ENCODE peak calls at places on chromosomes 2 and 18, in seven cellular contexts. One of them, this sample, is unnamed.

GRCh38 chr2:52571380-52572347 is 1195.9 kb upstream of the CHAC2 start:
- DNase-seq in mesenchymal stem cell: no peak
- DNase-seq in trophoblast cell: no peak
- DNase-seq in IMR-90: no peak
- DNase-seq in H9: no peak
- DNase-seq in neuronal stem cell: no peak
- DNase-seq in mesendoderm: no peak
- DNase-seq in this sample: no peak

GRCh38 chr2:143686585-143687164 is 557.5 kb downstream of the ARHGAP15 start:
- DNase-seq in mesendoderm: peak; percentile 67
- DNase-seq in mesenchymal stem cell: peak; percentile 28
- DNase-seq in H9: no peak
- DNase-seq in IMR-90: peak; percentile 43
- DNase-seq in trophoblast cell: peak; percentile 57
- DNase-seq in neuronal stem cell: peak; percentile 17
- DNase-seq in this sample: no peak

GRCh38 chr2:25372405-25373268 is 30.9 kb upstream of the DNMT3A start:
- DNase-seq in trophoblast cell: no peak
- DNase-seq in neuronal stem cell: no peak
- DNase-seq in mesenchymal stem cell: no peak
- DNase-seq in mesendoderm: no peak
- DNase-seq in IMR-90: no peak
- DNase-seq in H9: peak; percentile 28
- DNase-seq in this sample: no peak

GRCh38 chr18:77086656-77087390 is 45.8 kb downstream of the MBP start:
- DNase-seq in neuronal stem cell: no peak
- DNase-seq in IMR-90: no peak
- DNase-seq in mesenchymal stem cell: peak; percentile 46
- DNase-seq in H9: no peak
- DNase-seq in mesendoderm: no peak
- DNase-seq in trophoblast cell: no peak
- DNase-seq in this sample: no peak

GRCh38 chr2:74831693-74832530 is 2.0 kb upstream of the HK2 start:
- DNase-seq in trophoblast cell: peak; percentile 79
- DNase-seq in H9: no peak
- DNase-seq in mesenchymal stem cell: peak; percentile 65
- DNase-seq in IMR-90: peak; percentile 62
- DNase-seq in mesendoderm: peak; percentile 19
- DNase-seq in neuronal stem cell: no peak
- DNase-seq in this sample: no peak

GRCh38 chr2:241640165-241640795 is 2.8 kb downstream of the ATG4B start:
- DNase-seq in H9: no peak
- DNase-seq in neuronal stem cell: no peak
- DNase-seq in mesenchymal stem cell: no peak
- DNase-seq in mesendoderm: no peak
- DNase-seq in IMR-90: no peak
- DNase-seq in trophoblast cell: no peak
- DNase-seq in this sample: no peak

GRCh38 chr2:238143239-238143951 is 4.9 kb downstream of the KLHL30 start:
- DNase-seq in mesendoderm: no peak
- DNase-seq in IMR-90: peak; percentile 47
- DNase-seq in H9: no peak
- DNase-seq in neuronal stem cell: no peak
- DNase-seq in trophoblast cell: no peak
- DNase-seq in mesenchymal stem cell: peak; percentile 55
- DNase-seq in this sample: no peak

GRCh38 chr2:47277187-47277586 is 122.1 kb upstream of the STPG4 start:
- DNase-seq in H9: no peak
- DNase-seq in mesendoderm: no peak
- DNase-seq in neuronal stem cell: no peak
- DNase-seq in trophoblast cell: no peak
- DNase-seq in mesenchymal stem cell: no peak
- DNase-seq in IMR-90: no peak
- DNase-seq in this sample: no peak

GRCh38 chr2:19754907-19755306 is 146.9 kb downstream of the TTC32 start:
- DNase-seq in trophoblast cell: no peak
- DNase-seq in H9: peak; percentile 8
- DNase-seq in mesenchymal stem cell: no peak
- DNase-seq in mesendoderm: no peak
- DNase-seq in IMR-90: no peak
- DNase-seq in neuronal stem cell: no peak
- DNase-seq in this sample: no peak

GRCh38 chr18:42114310-42114943 is 159.4 kb downstream of the PIK3C3 start:
- DNase-seq in IMR-90: peak; percentile 75
- DNase-seq in mesenchymal stem cell: peak; percentile 84
- DNase-seq in neuronal stem cell: peak; percentile 80
- DNase-seq in H9: peak; percentile 70
- DNase-seq in trophoblast cell: peak; percentile 88
- DNase-seq in mesendoderm: peak; percentile 85
- DNase-seq in this sample: peak; percentile 36

GRCh38 chr2:36734304-36734703 is 37.8 kb downstream of the VIT start:
- DNase-seq in IMR-90: peak; percentile 11
- DNase-seq in trophoblast cell: peak; percentile 64
- DNase-seq in mesenchymal stem cell: peak; percentile 10
- DNase-seq in mesendoderm: peak; percentile 33
- DNase-seq in H9: no peak
- DNase-seq in neuronal stem cell: no peak
- DNase-seq in this sample: no peak

GRCh38 chr2:233542507-233542906 is 24.1 kb downstream of the USP40 start:
- DNase-seq in trophoblast cell: peak; percentile 96
- DNase-seq in IMR-90: peak; percentile 87
- DNase-seq in H9: no peak
- DNase-seq in mesenchymal stem cell: peak; percentile 68
- DNase-seq in neuronal stem cell: no peak
- DNase-seq in mesendoderm: no peak
- DNase-seq in this sample: no peak

GRCh38 chr18:37207343-37207742 is 358.3 kb downstream of the CELF4 start:
- DNase-seq in H9: no peak
- DNase-seq in neuronal stem cell: no peak
- DNase-seq in mesendoderm: peak; percentile 59
- DNase-seq in trophoblast cell: no peak
- DNase-seq in IMR-90: no peak
- DNase-seq in mesenchymal stem cell: no peak
- DNase-seq in this sample: no peak

GRCh38 chr2:233531880-233532458 is 34.6 kb downstream of the USP40 start:
- DNase-seq in mesendoderm: peak; percentile 25
- DNase-seq in H9: peak; percentile 47
- DNase-seq in neuronal stem cell: no peak
- DNase-seq in trophoblast cell: no peak
- DNase-seq in mesenchymal stem cell: no peak
- DNase-seq in IMR-90: no peak
- DNase-seq in this sample: no peak

GRCh38 chr18:34710430-34711386 is 610 bp downstream of the DTNA start:
- DNase-seq in neuronal stem cell: no peak
- DNase-seq in IMR-90: peak; percentile 66
- DNase-seq in mesendoderm: no peak
- DNase-seq in trophoblast cell: no peak
- DNase-seq in H9: no peak
- DNase-seq in mesenchymal stem cell: peak; percentile 92
- DNase-seq in this sample: no peak

GRCh38 chr2:64488050-64488974 is 34.4 kb downstream of the LGALSL start:
- DNase-seq in neuronal stem cell: peak; percentile 78
- DNase-seq in IMR-90: peak; percentile 42
- DNase-seq in H9: peak; percentile 76
- DNase-seq in trophoblast cell: peak; percentile 93
- DNase-seq in mesenchymal stem cell: peak; percentile 59
- DNase-seq in mesendoderm: peak; percentile 72
- DNase-seq in this sample: peak; percentile 58

GRCh38 chr2:56344771-56345170 is 161.0 kb downstream of the CCDC85A start:
- DNase-seq in IMR-90: no peak
- DNase-seq in trophoblast cell: no peak
- DNase-seq in mesendoderm: no peak
- DNase-seq in neuronal stem cell: no peak
- DNase-seq in mesenchymal stem cell: no peak
- DNase-seq in H9: no peak
- DNase-seq in this sample: no peak
- H3K18ac ChIP-seq in IMR-90: no peak overlapping the region
- H3K18ac ChIP-seq in trophoblast cell: no peak overlapping the region
- H3K18ac ChIP-seq in mesendoderm: no peak overlapping the region
- H3K18ac ChIP-seq in neuronal stem cell: no peak overlapping the region
- H3K18ac ChIP-seq in mesenchymal stem cell: no peak overlapping the region
- H3K18ac ChIP-seq in H9: no peak overlapping the region
- H3K18ac ChIP-seq in this sample: no peak overlapping the region

GRCh38 chr2:67500541-67500940 is 103.4 kb downstream of the ETAA1 start:
- DNase-seq in mesendoderm: no peak
- DNase-seq in trophoblast cell: no peak
- DNase-seq in neuronal stem cell: no peak
- DNase-seq in H9: no peak
- DNase-seq in mesenchymal stem cell: peak; percentile 41
- DNase-seq in IMR-90: peak; percentile 93
- DNase-seq in this sample: no peak
- H3K18ac ChIP-seq in mesendoderm: no peak overlapping the region
- H3K18ac ChIP-seq in trophoblast cell: no peak overlapping the region
- H3K18ac ChIP-seq in neuronal stem cell: no peak overlapping the region
- H3K18ac ChIP-seq in H9: no peak overlapping the region
- H3K18ac ChIP-seq in mesenchymal stem cell: peak overlapping the region; percentile 22
- H3K18ac ChIP-seq in IMR-90: peak overlapping the region; percentile 77
- H3K18ac ChIP-seq in this sample: no peak overlapping the region

GRCh38 chr2:66370824-66371223 is 64.1 kb upstream of the MEIS1 start:
- DNase-seq in mesendoderm: no peak
- DNase-seq in mesenchymal stem cell: no peak
- DNase-seq in trophoblast cell: no peak
- DNase-seq in neuronal stem cell: no peak
- DNase-seq in H9: no peak
- DNase-seq in IMR-90: no peak
- DNase-seq in this sample: no peak
- H3K18ac ChIP-seq in mesendoderm: no peak overlapping the region
- H3K18ac ChIP-seq in mesenchymal stem cell: no peak overlapping the region
- H3K18ac ChIP-seq in trophoblast cell: no peak overlapping the region
- H3K18ac ChIP-seq in neuronal stem cell: no peak overlapping the region
- H3K18ac ChIP-seq in H9: no peak overlapping the region
- H3K18ac ChIP-seq in IMR-90: no peak overlapping the region
- H3K18ac ChIP-seq in this sample: no peak overlapping the region

GRCh38 chr18:9614401-9615279 is at the start of gene PPP4R1:
- DNase-seq in mesenchymal stem cell: peak; percentile 72
- DNase-seq in H9: peak; percentile 85
- DNase-seq in mesendoderm: peak; percentile 93
- DNase-seq in IMR-90: peak; percentile 52
- DNase-seq in neuronal stem cell: peak; percentile 78
- DNase-seq in trophoblast cell: peak; percentile 74
- DNase-seq in this sample: peak; percentile 88
- H3K18ac ChIP-seq in mesenchymal stem cell: peak within 1 kb of the TSS; percentile 96
- H3K18ac ChIP-seq in H9: peak within 1 kb of the TSS; percentile 94
- H3K18ac ChIP-seq in mesendoderm: peak within 1 kb of the TSS; percentile 98
- H3K18ac ChIP-seq in IMR-90: peak within 1 kb of the TSS; percentile 59
- H3K18ac ChIP-seq in neuronal stem cell: peak within 1 kb of the TSS; percentile 91
- H3K18ac ChIP-seq in trophoblast cell: peak within 1 kb of the TSS; percentile 98
- H3K18ac ChIP-seq in this sample: peak within 1 kb of the TSS; percentile 26

GRCh38 chr2:69682525-69682924 is 39.0 kb upstream of the AAK1 start:
- DNase-seq in neuronal stem cell: no peak
- DNase-seq in mesenchymal stem cell: no peak
- DNase-seq in mesendoderm: no peak
- DNase-seq in IMR-90: no peak
- DNase-seq in trophoblast cell: no peak
- DNase-seq in H9: no peak
- DNase-seq in this sample: no peak
- H3K18ac ChIP-seq in neuronal stem cell: no peak overlapping the region
- H3K18ac ChIP-seq in mesenchymal stem cell: no peak overlapping the region
- H3K18ac ChIP-seq in mesendoderm: no peak overlapping the region
- H3K18ac ChIP-seq in IMR-90: peak overlapping the region; percentile 69
- H3K18ac ChIP-seq in trophoblast cell: no peak overlapping the region
- H3K18ac ChIP-seq in H9: no peak overlapping the region
- H3K18ac ChIP-seq in this sample: no peak overlapping the region

This sample was measured in H1.